ENCODE peak calls at places on chromosomes 12 and 14, in eight cellular contexts. G, D, Q, N, U, Y, J and I are unnamed samples.

GRCh38 chr14:67943947-67944346 is 124.4 kb downstream of the RAD51B start:
- DNase-seq in J (peak; percentile 48), Y (peak; percentile 79), U (peak; percentile 93), G (peak; percentile 28), Q (peak; percentile 30), N (peak; percentile 19), D (peak; percentile 82), I (peak; percentile 37)

GRCh38 chr12:100987552-100988277 is 193.1 kb downstream of the ANO4 start:
- DNase-seq in U (peak; percentile 68), Q (peak; percentile 14), D (peak; percentile 66), J (peak; percentile 37), G (no peak), Y (peak; percentile 9), N (no peak), I (no peak)

GRCh38 chr12:39499296-39499695 is 56.4 kb upstream of the KIF21A start:
- DNase-seq in J (no peak), Q (no peak), Y (no peak), D (no peak), N (no peak), U (no peak), G (no peak), I (no peak)

GRCh38 chr14:76509291-76509690 is 133.4 kb downstream of the ESRRB start:
- DNase-seq in D (no peak), G (no peak), U (no peak), Q (no peak), Y (no peak), N (no peak), J (no peak), I (no peak)

GRCh38 chr12:51388066-51388799 is 3.0 kb downstream of the GALNT6 start:
- DNase-seq in G (no peak), D (peak; percentile 20), Q (no peak), Y (peak; percentile 28), J (no peak), N (no peak), U (peak; percentile 50), I (no peak)

GRCh38 chr12:128682542-128683315 is 141.0 kb downstream of the SLC15A4 start:
- DNase-seq in N (no peak), J (no peak), Y (no peak), Q (no peak), U (no peak), G (no peak), D (no peak), I (no peak)

GRCh38 chr14:34355584-34356266 is 106.3 kb downstream of the SPTSSA start:
- DNase-seq in G (no peak), N (no peak), Q (no peak), D (peak; percentile 92), U (no peak), Y (no peak), J (no peak), I (no peak)

GRCh38 chr14:22472935-22473854 is 115.8 kb downstream of the DAD1 start:
- DNase-seq in G (no peak), Y (peak; percentile 47), D (no peak), U (peak; percentile 53), N (no peak), Q (peak; percentile 8), J (peak; percentile 75), I (no peak)

GRCh38 chr12:100827901-100828520 is 33.4 kb downstream of the ANO4 start:
- DNase-seq in Y (no peak), Q (no peak), D (peak; percentile 31), G (no peak), N (no peak), U (peak; percentile 49), J (peak; percentile 6), I (no peak)

GRCh38 chr14:32933943-32934890 is 4.5 kb upstream of the NPAS3 start:
- DNase-seq in Q (no peak), J (peak; percentile 24), N (no peak), D (peak; percentile 47), Y (no peak), U (peak; percentile 45), G (no peak), I (no peak)

GRCh38 chr12:31618228-31619025 is 27.5 kb upstream of the DENND5B start:
- DNase-seq in D (peak; percentile 36), Q (no peak), Y (no peak), J (no peak), U (peak; percentile 13), G (no peak), N (no peak), I (no peak)

GRCh38 chr12:94721173-94721572 is 70.8 kb upstream of the TMCC3 start:
- DNase-seq in D (no peak), N (no peak), Q (no peak), G (no peak), Y (no peak), J (peak; percentile 64), U (no peak), I (no peak)